ENCODE peak calls at places on chromosomes 13 and 19, in four cellular contexts. N, D, I and M are unnamed samples.

GRCh38 chr19:13865578-13866462 is 11.1 kb upstream of the NANOS3 start:
- DNase-seq in N (no peak), D (no peak), I (no peak), M (no peak)

GRCh38 chr19:38194061-38194701 is 29.8 kb downstream of the DPF1 start:
- DNase-seq in N (no peak), D (no peak), I (peak; percentile 49), M (no peak)

GRCh38 chr19:13172335-13173128 is 22.3 kb downstream of the IER2 start:
- DNase-seq in N (no peak), D (peak; percentile 78), I (no peak), M (no peak)

GRCh38 chr13:69755101-69755500 is 352.5 kb upstream of the ATXN8OS start:
- DNase-seq in N (no peak), D (no peak), I (no peak), M (no peak)

GRCh38 chr13:30192320-30193093 is 114.8 kb downstream of the KATNAL1 start:
- DNase-seq in N (peak; percentile 21), D (no peak), I (no peak), M (no peak)

GRCh38 chr19:20273376-20273775 is 106.4 kb downstream of the ZNF486 start:
- DNase-seq in N (no peak), D (no peak), I (no peak), M (no peak)

GRCh38 chr13:47480941-47481340 is 520.1 kb downstream of the SUCLA2 start:
- DNase-seq in N (no peak), D (no peak), I (no peak), M (peak; percentile 11)

GRCh38 chr19:29650988-29651387 is 14.3 kb upstream of the PLEKHF1 start:
- DNase-seq in N (no peak), D (peak; percentile 33), I (no peak), M (no peak)

GRCh38 chr13:97496511-97496910 is 62.5 kb downstream of the RAP2A start:
- DNase-seq in N (no peak), D (no peak), I (no peak), M (no peak)

GRCh38 chr19:50387176-50387867 is 3.2 kb downstream of the POLD1 start:
- DNase-seq in N (no peak), D (no peak), I (no peak), M (no peak)

GRCh38 chr19:27774827-27775226 is 1438.1 kb downstream of the UQCRFS1 start:
- DNase-seq in N (no peak), D (peak; percentile 41), I (peak; percentile 18), M (peak; percentile 63)

GRCh38 chr19:2888739-2889224 is 11.9 kb upstream of the ZNF57 start:
- DNase-seq in N (no peak), D (no peak), I (no peak), M (peak; percentile 64)

GRCh38 chr19:7386308-7386707 is 37.6 kb downstream of the ARHGEF18 start:
- DNase-seq in N (no peak), D (peak; percentile 29), I (no peak), M (peak; percentile 52)

GRCh38 chr13:55728229-55728628 is 1412.5 kb upstream of the PRR20A start:
- DNase-seq in N (no peak), D (no peak), I (no peak), M (no peak)

GRCh38 chr19:19776206-19777008 is 43.5 kb upstream of the ZNF14 start:
- DNase-seq in N (peak; percentile 96), D (peak; percentile 98), I (peak; percentile 98), M (peak; percentile 98)

GRCh38 chr13:114194853-114195252 is 15.8 kb downstream of the CFAP97D2 start:
- DNase-seq in N (no peak), D (no peak), I (no peak), M (no peak)

GRCh38 chr13:44188257-44188656 is 185.4 kb upstream of the SERP2 start:
- DNase-seq in N (no peak), D (peak; percentile 5), I (no peak), M (no peak)

GRCh38 chr13:80590551-80590950 is 249.6 kb upstream of the SPRY2 start:
- DNase-seq in N (no peak), D (no peak), I (no peak), M (no peak)

GRCh38 chr19:30276312-30276884 is 95.8 kb upstream of the ZNF536 start:
- DNase-seq in N (no peak), D (no peak), I (no peak), M (no peak)

GRCh38 chr13:100517706-100518105 is 70.9 kb downstream of the GGACT start:
- DNase-seq in N (no peak), D (no peak), I (no peak), M (no peak)

GRCh38 chr19:49058592-49058991 is 1.0 kb upstream of the CGB7 start:
- DNase-seq in N (no peak), D (peak; percentile 51), I (no peak), M (no peak)

GRCh38 chr19:33775731-33776487 is 20.8 kb upstream of the KCTD15 start:
- DNase-seq in N (no peak), D (no peak), I (no peak), M (no peak)

GRCh38 chr19:19591133-19591825 is 27.2 kb downstream of the PBX4 start:
- DNase-seq in N (peak; percentile 84), D (no peak), I (peak; percentile 23), M (peak; percentile 51)

GRCh38 chr13:113211774-113212173 is 2.4 kb downstream of the CUL4A start:
- DNase-seq in N (no peak), D (peak; percentile 70), I (peak; percentile 51), M (peak; percentile 78)

GRCh38 chr13:44806841-44807240 is 182.4 kb downstream of the NUFIP1 start:
- DNase-seq in N (no peak), D (no peak), I (no peak), M (no peak)

GRCh38 chr13:48892311-48892710 is 83.4 kb upstream of the FNDC3A start:
- DNase-seq in N (no peak), D (no peak), I (peak; percentile 14), M (no peak)

GRCh38 chr13:50126378-50127016 is 111.3 kb downstream of the KCNRG start:
- DNase-seq in N (no peak), D (peak; percentile 47), I (peak; percentile 27), M (peak; percentile 50)

GRCh38 chr19:34960103-34960805 is 3.8 kb downstream of the ZNF792 start:
- DNase-seq in N (no peak), D (no peak), I (no peak), M (no peak)

GRCh38 chr13:113859311-113860050 is 4.4 kb downstream of the GAS6 start:
- DNase-seq in N (no peak), D (no peak), I (no peak), M (no peak)

GRCh38 chr13:23744315-23744714 is 144.9 kb downstream of the MIPEP start:
- DNase-seq in N (no peak), D (no peak), I (no peak), M (no peak)

GRCh38 chr19:6773323-6773931 is 919 bp downstream of the VAV1 start:
- DNase-seq in N (peak; percentile 64), D (peak; percentile 43), I (no peak), M (peak; percentile 46)

GRCh38 chr13:89518289-89519077 is 1829.0 kb upstream of the MIR17HG start:
- DNase-seq in N (no peak), D (no peak), I (no peak), M (peak; percentile 33)

GRCh38 chr19:18239303-18239702 is 13.1 kb upstream of the PDE4C start:
- DNase-seq in N (no peak), D (no peak), I (no peak), M (peak; percentile 74)

GRCh38 chr19:3154957-3155736 is 19.3 kb downstream of the GNA15 start:
- DNase-seq in N (peak; percentile 88), D (peak; percentile 97), I (peak; percentile 50), M (no peak)

GRCh38 chr19:48619692-48620565 is 623 bp downstream of the SPHK2 start:
- DNase-seq in N (no peak), D (peak; percentile 62), I (no peak), M (no peak)

GRCh38 chr13:113997845-113998751 is 24.2 kb upstream of the C13orf46 start:
- DNase-seq in N (no peak), D (no peak), I (no peak), M (no peak)

GRCh38 chr19:30686252-30686762 is 314.1 kb downstream of the ZNF536 start:
- DNase-seq in N (no peak), D (no peak), I (no peak), M (peak; percentile 26)

GRCh38 chr13:47085346-47085745 is 188.5 kb upstream of the HTR2A start:
- DNase-seq in N (no peak), D (no peak), I (no peak), M (no peak)

GRCh38 chr19:55080915-55081772 is 5.5 kb downstream of the EPS8L1 start:
- DNase-seq in N (peak; percentile 35), D (peak; percentile 95), I (peak; percentile 53), M (peak; percentile 92)

DNA sequence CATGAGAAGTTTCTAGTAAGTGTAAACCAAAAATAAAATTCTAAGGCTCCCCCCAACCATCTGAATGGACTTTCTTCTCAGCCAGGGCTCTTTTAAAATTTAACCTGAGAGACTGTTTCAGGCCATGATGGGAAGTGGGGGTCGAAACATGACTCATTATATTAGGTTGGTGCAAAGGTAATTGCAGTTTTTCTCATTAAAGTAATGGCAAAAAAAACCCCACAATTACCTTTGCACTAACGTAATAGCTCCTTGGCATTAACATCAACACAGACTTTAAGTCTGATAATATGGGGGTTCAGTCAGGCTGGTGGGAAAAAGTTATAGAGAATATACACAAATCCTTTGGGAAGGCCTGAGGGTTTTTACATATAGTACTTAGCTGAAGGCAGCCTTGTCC is 9.4 kb upstream of the SPART start:
- DNase-seq in N (no peak), D (no peak), I (no peak), M (no peak)
- H2AFZ ChIP-seq in N (no peak overlapping the region), D (no peak overlapping the region), I (no peak overlapping the region), M (no peak overlapping the region)

DNA sequence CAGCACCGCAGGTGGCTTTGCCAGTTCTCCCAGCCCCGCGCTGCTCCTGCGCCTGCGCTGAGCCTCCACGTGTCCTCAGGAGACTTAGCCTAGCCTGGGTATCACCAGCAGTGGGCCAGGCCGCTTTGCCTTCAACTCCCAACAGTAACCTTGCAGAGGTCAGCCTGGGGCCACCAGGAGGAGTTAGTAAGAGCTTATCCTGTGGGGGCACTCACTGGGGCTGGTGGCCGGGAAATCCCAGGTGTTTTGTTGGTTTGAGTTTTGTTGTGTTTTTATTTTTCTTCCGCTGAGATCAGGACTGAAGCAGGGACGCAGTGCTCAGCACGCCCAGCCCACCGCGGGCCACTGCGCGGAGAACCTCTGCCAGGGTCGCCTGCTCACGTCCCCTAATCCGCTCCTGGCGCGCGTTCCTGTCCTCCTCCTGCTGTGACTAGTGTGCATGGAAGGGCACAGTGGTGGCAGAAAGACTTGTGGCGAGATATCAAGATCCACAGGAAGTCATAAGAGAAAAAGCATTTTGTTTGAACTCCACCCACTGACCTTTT is 207.4 kb upstream of the RFC3 start:
- DNase-seq in N (no peak), D (peak; percentile 7), I (peak; percentile 95), M (peak; percentile 60)
- TF ChIP-seq REST in N (no peak), D (no peak), I (peak; percentile 20), M (no peak)

DNA sequence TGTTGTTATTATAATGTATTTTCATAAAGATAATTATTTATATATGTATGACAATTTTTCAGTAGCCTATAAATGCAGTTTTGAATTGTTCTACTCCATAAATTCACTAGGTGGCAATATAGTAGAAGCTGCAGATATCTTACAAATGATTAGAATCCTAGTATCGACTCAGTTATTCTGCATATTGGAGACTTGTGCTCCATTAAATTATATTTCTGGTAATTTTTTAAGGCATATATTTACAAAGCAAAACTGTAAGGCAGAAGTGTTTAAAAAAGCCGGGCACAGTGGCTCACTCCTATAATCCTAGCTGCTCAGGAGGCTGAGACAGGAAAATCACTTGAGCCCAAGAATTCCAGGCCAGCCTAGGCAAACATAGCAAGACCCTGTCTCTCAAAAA is 58.7 kb downstream of the DPY19L3 start:
- DNase-seq in N (no peak), D (no peak), I (no peak), M (no peak)
- TF ChIP-seq JUNB in N (no peak), D (no peak), I (no peak), M (no peak)

GRCh38 chr13:59659981-59660380 is 503.7 kb downstream of the DIAPH3 start:
- DNase-seq in N (no peak), D (no peak), I (no peak), M (no peak)
- H2AFZ ChIP-seq in N (no peak overlapping the region), D (no peak overlapping the region), I (no peak overlapping the region), M (no peak overlapping the region)

GRCh38 chr19:15379083-15379995 is at the start of gene AKAP8:
- DNase-seq in N (peak; percentile 94), D (peak; percentile 99), I (peak; percentile 96), M (peak; percentile 98)
- TF ChIP-seq REST in N (peak; percentile 33), D (no peak), I (no peak), M (no peak)